ENCODE peak calls at places on chromosomes 7 and 10, in six cellular contexts. F, N, S, D, P and I are unnamed samples.

GRCh38 chr7:71867626-71868025 is 544.5 kb downstream of the CALN1 start:
- DNase-seq in P (no peak), D (no peak), F (no peak), N (no peak), S (no peak), I (no peak)

GRCh38 chr10:117327262-117327661 is 48.0 kb downstream of the PDZD8 start:
- DNase-seq in D (no peak), S (no peak), F (no peak), N (no peak), P (no peak), I (no peak)

GRCh38 chr10:78602201-78602917 is 466.4 kb upstream of the ZMIZ1 start:
- DNase-seq in D (no peak), S (no peak), N (no peak), P (no peak), F (no peak), I (no peak)

GRCh38 chr7:29194594-29195417 is at the start of gene CHN2:
- DNase-seq in S (peak; percentile 80), F (peak; percentile 73), P (peak; percentile 91), N (peak; percentile 42), D (peak; percentile 54), I (peak; percentile 76)

GRCh38 chr10:75097666-75098285 is 13.7 kb upstream of the SAMD8 start:
- DNase-seq in S (no peak), F (peak; percentile 20), P (no peak), N (no peak), D (no peak), I (no peak)

GRCh38 chr7:130971297-130971696 is 237.3 kb upstream of the KLF14 start:
- DNase-seq in F (no peak), P (no peak), S (no peak), D (no peak), N (no peak), I (no peak)

GRCh38 chr10:57338823-57339558 is 928.7 kb downstream of the IPMK start:
- DNase-seq in N (peak; percentile 13), F (peak; percentile 45), S (no peak), P (no peak), D (no peak), I (no peak)

GRCh38 chr7:18013936-18014335 is 13.7 kb downstream of the PRPS1L1 start:
- DNase-seq in P (no peak), D (no peak), F (no peak), S (no peak), N (peak; percentile 7), I (no peak)

GRCh38 chr10:89978081-89978480 is 276.7 kb downstream of the KIF20B start:
- DNase-seq in F (no peak), N (no peak), P (no peak), D (no peak), S (no peak), I (no peak)

GRCh38 chr7:4383584-4383983 is 298.5 kb upstream of the FOXK1 start:
- DNase-seq in P (no peak), F (no peak), S (no peak), D (no peak), N (no peak), I (no peak)

GRCh38 chr7:140342732-140343514 is 55.4 kb downstream of the SLC37A3 start:
- DNase-seq in S (peak; percentile 69), P (peak; percentile 74), N (peak; percentile 31), D (peak; percentile 52), F (peak; percentile 29), I (peak; percentile 57)

GRCh38 chr7:141648276-141649114 is 53.5 kb downstream of the DENND11 start:
- DNase-seq in D (no peak), S (no peak), N (no peak), P (no peak), F (no peak), I (no peak)

DNA sequence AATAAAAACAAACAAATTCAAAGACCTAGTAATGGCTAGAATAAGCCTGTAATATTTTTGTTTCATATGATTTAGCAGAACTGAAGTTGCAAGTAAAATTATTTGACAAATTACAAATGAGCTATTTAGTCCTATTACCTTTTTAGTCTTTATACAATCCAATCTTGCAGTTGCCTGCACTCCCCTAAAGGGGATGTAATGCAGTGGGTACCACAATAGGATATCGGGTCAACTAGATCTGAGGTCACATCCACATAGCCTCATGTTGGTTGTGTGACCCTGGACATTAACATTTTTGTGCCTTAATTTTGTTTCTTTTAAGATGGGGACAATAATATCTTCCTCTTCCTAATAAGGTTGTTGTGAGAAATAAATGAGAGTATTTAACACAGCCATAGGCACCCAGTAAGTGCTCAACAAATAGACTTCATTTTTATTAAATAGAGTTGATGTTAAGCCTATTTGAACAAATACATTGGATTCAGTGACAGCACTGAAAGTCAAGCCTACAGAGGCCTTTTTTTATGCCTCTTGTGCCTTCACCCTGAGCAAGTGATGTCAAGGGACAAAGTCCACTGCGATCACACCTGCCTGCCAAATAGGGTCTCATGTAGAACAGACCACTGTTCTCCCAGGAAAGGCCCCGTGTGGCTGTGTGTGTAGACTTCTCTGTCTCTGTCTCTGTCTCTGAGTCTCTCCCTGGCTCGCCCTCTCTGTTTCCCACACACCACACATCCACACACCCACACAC is 124.8 kb downstream of the EVX1 start:
- DNase-seq in D (no peak), S (no peak), N (no peak), F (peak; percentile 26), P (no peak), I (no peak)
- TF ChIP-seq POLR2AphosphoS5 in D (no peak), S (no peak), N (no peak), F (no peak), P (no peak), I (no peak)

GRCh38 chr10:80408198-80409085 is at the start of gene PRXL2A:
- DNase-seq in P (peak; percentile 95), S (peak; percentile 91), D (peak; percentile 89), N (peak; percentile 90), F (peak; percentile 74), I (peak; percentile 89)
- TF ChIP-seq POLR2A in P (no peak), S (no peak), D (no peak), N (peak; percentile 90), F (peak; percentile 98), I (peak; percentile 63)

GRCh38 chr10:80265740-80266512 is 23.5 kb downstream of the MAT1A start:
- DNase-seq in F (no peak), D (no peak), P (no peak), S (no peak), N (no peak), I (no peak)

GRCh38 chr10:80264081-80265056 is 25.1 kb downstream of the MAT1A start:
- DNase-seq in D (no peak), N (no peak), F (peak; percentile 88), P (no peak), S (no peak), I (no peak)

GRCh38 chr10:80268266-80268665 is 21.2 kb downstream of the MAT1A start:
- DNase-seq in F (no peak), P (no peak), D (no peak), S (no peak), N (no peak), I (no peak)

GRCh38 chr10:80268938-80269588 is 20.4 kb downstream of the MAT1A start:
- DNase-seq in D (no peak), P (no peak), F (no peak), S (no peak), N (no peak), I (no peak)

DNA sequence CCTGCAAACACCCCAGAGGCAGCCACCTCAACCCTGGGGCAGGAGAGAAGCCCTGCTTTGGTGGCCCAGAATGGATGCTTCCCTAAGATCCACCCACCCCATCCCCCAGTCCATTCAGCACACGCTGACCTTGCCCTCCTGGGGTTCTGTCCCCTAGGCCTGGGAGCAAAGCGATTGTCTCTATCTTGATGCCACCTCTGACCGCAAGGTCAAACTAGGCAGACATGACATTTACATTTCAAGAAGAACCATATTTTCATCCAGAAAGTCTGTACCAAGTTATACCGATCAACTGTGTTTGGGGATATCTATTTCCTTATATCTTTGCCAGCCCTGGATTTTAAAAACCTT is 23.0 kb downstream of the MAT1A start:
- DNase-seq in F (no peak), S (no peak), N (no peak), D (no peak), P (no peak), I (no peak)
- H3K27ac ChIP-seq in F (peak overlapping the region; percentile 90), S (no peak overlapping the region), N (no peak overlapping the region), D (no peak overlapping the region), P (no peak overlapping the region), I (no peak overlapping the region)

GRCh38 chr7:134777470-134777869 is 2.0 kb upstream of the CALD1 start:
- DNase-seq in D (no peak), S (no peak), N (peak; percentile 49), F (no peak), P (no peak), I (no peak)
- TF ChIP-seq POLR2AphosphoS5 in D (no peak), S (no peak), N (no peak), F (no peak), P (no peak), I (no peak)

GRCh38 chr7:111855842-111856227 is 293.5 kb upstream of the IMMP2L start:
- DNase-seq in S (no peak), P (no peak), N (peak; percentile 26), D (no peak), F (no peak), I (no peak)

GRCh38 chr7:111858331-111858730 is 296.0 kb upstream of the IMMP2L start:
- DNase-seq in F (no peak), N (no peak), D (no peak), S (no peak), P (no peak), I (no peak)

GRCh38 chr7:111853231-111853990 is 291.1 kb upstream of the IMMP2L start:
- DNase-seq in F (no peak), D (no peak), N (no peak), P (no peak), S (no peak), I (no peak)

GRCh38 chr7:111852081-111852480 is 289.8 kb upstream of the IMMP2L start:
- DNase-seq in D (no peak), P (no peak), F (no peak), N (no peak), S (no peak), I (no peak)

DNA sequence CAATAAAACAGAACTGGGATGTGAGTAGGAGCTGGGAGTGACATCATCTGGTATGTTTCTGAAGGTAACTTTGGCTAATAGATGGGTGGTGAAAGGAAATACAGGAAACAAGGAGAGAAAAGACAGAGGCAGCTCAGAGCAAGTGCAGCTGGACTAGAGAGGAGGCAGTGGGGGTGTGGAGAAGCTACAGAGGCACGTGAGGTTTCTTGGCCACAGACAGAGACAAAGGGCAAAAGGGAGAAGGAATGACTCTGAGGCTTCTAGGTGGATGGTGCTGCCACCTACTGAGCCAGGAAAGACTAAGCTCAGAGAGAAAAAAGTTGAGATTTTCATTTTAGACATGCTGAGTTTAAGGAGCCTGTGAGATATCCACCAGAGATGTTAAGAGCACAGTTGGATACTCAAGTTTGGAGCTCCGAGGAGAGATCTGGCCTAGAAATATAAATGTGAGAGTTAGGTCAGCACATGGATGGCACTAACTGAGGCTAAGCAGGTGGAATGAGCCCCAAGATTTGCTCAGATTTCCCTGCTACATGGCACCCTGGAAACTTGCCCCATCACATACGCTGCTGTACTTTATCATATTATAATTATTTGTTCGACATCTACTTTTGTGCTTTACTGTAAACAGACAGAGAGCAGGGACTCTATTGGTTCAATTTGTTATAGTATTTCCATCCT is 293.0 kb upstream of the IMMP2L start:
- DNase-seq in S (no peak), P (no peak), F (peak; percentile 21), N (peak; percentile 71), D (peak; percentile 36), I (peak; percentile 53)
- TF ChIP-seq POLR2A in S (no peak), P (no peak), F (no peak), N (no peak), D (no peak), I (no peak)

GRCh38 chr7:42224391-42225003 is 12.5 kb downstream of the GLI3 start:
- DNase-seq in P (no peak), D (no peak), N (no peak), F (no peak), S (no peak), I (no peak)
- H3K27ac ChIP-seq in P (no peak overlapping the region), D (no peak overlapping the region), N (no peak overlapping the region), F (no peak overlapping the region), S (peak overlapping the region; percentile 72), I (no peak overlapping the region)

GRCh38 chr7:46855851-46856250 is 726.1 kb downstream of the TNS3 start:
- DNase-seq in N (no peak), P (no peak), F (no peak), D (no peak), S (no peak), I (no peak)
- TF ChIP-seq POLR2AphosphoS5 in N (no peak), P (no peak), F (no peak), D (no peak), S (no peak), I (no peak)